ENCODE peak calls at places on chromosome 4, in eight cellular contexts. N, A, M, L, F, K, I and U are unnamed samples.

GRCh38 chr4:27702710-27703431 is 842.2 kb downstream of the STIM2 start:
- DNase-seq in N (peak; percentile 12), A (peak; percentile 74), M (no peak), L (peak; percentile 1), F (no peak), K (no peak), I (no peak), U (no peak)

GRCh38 chr4:39539026-39539690 is 11.9 kb upstream of the UGDH start:
- DNase-seq in N (peak; percentile 57), A (no peak), M (no peak), L (peak; percentile 50), F (no peak), K (no peak), I (no peak), U (no peak)

GRCh38 chr4:6953751-6954380 is 44.2 kb downstream of the TBC1D14 start:
- DNase-seq in N (peak; percentile 66), A (peak; percentile 96), M (peak; percentile 54), L (peak; percentile 62), F (peak; percentile 92), K (peak; percentile 82), I (peak; percentile 81), U (peak; percentile 25)

GRCh38 chr4:4320528-4320927 is 30.5 kb downstream of the ZBTB49 start:
- DNase-seq in N (no peak), A (no peak), M (no peak), L (no peak), F (no peak), K (no peak), I (no peak), U (no peak)

GRCh38 chr4:110630621-110631402 is 7.9 kb upstream of the PITX2 start:
- DNase-seq in N (no peak), A (peak; percentile 83), M (no peak), L (no peak), F (no peak), K (no peak), I (no peak), U (no peak)

GRCh38 chr4:126701756-126702155 is 931.0 kb upstream of the INTU start:
- DNase-seq in N (peak; percentile 49), A (no peak), M (no peak), L (peak; percentile 81), F (no peak), K (peak; percentile 41), I (peak; percentile 41), U (no peak)

GRCh38 chr4:57499786-57500185 is 389.6 kb upstream of the IGFBP7 start:
- DNase-seq in N (no peak), A (no peak), M (no peak), L (no peak), F (no peak), K (no peak), I (no peak), U (no peak)

GRCh38 chr4:74942251-74942917 is 9.5 kb downstream of the PARM1 start:
- DNase-seq in N (no peak), A (no peak), M (no peak), L (no peak), F (no peak), K (no peak), I (no peak), U (no peak)

GRCh38 chr4:171538601-171539100 is 274.6 kb upstream of the GALNTL6 start:
- DNase-seq in N (no peak), A (no peak), M (no peak), L (no peak), F (no peak), K (no peak), I (no peak), U (no peak)

GRCh38 chr4:2723751-2724150 is 32.4 kb downstream of the TNIP2 start:
- DNase-seq in N (no peak), A (no peak), M (no peak), L (no peak), F (no peak), K (no peak), I (no peak), U (no peak)

GRCh38 chr4:148203056-148203898 is 238.9 kb downstream of the NR3C2 start:
- DNase-seq in N (no peak), A (no peak), M (peak; percentile 59), L (no peak), F (no peak), K (peak; percentile 56), I (no peak), U (no peak)

GRCh38 chr4:44447563-44448504 is 775 bp downstream of the KCTD8 start:
- DNase-seq in N (peak; percentile 10), A (peak; percentile 87), M (peak; percentile 43), L (no peak), F (peak; percentile 45), K (peak; percentile 10), I (peak; percentile 69), U (no peak)

GRCh38 chr4:3363411-3364141 is 70.8 kb downstream of the RGS12 start:
- DNase-seq in N (no peak), A (no peak), M (no peak), L (no peak), F (no peak), K (no peak), I (no peak), U (no peak)

DNA sequence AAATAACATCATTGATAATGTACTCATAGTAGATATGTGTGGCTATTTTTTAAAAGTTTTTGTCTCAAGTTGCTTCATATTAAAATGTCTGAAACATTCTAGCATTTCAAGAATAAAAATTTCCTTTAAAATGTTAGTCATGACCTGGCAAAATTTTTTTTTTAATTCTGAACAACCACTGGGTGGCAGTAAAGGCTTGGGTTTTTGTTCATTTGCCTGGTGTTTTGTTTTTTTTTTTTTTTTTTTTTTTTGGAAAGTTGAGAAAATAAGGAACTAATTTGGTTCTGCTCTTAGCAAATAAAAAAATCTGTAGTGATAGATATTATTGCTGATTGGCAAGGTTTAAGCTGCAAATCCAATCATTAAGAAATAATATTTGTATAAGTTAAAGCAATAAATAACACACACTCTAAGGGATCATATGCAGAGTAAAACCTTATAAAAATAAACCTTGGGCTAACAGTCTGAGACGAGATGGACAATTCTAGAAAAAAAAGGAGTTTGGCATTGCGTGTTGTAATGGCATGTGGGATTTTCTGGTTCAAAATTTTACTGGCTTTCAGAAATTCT is 81.4 kb downstream of the CEP44 start:
- DNase-seq in N (peak; percentile 61), A (no peak), M (no peak), L (peak; percentile 38), F (peak; percentile 23), K (peak; percentile 14), I (no peak), U (no peak)
- H3K4me1 ChIP-seq in N (no peaks in the 10 kb centered on the region), A (peaks cover 4% of the 10 kb centered on the region), M (no peaks in the 10 kb centered on the region), L (no peaks in the 10 kb centered on the region), F (no peaks in the 10 kb centered on the region), K (no peaks in the 10 kb centered on the region), I (no peaks in the 10 kb centered on the region), U (no peaks in the 10 kb centered on the region)

GRCh38 chr4:46931981-46932380 is 22.9 kb upstream of the COX7B2 start:
- DNase-seq in N (peak; percentile 76), A (peak; percentile 81), M (no peak), L (peak; percentile 70), F (no peak), K (peak; percentile 32), I (no peak), U (no peak)
- TF ChIP-seq CTCF in N (peak; percentile 83), A (peak; percentile 90), M (peak; percentile 28), L (peak; percentile 81), F (no peak), K (peak; percentile 62), I (no peak), U (peak; percentile 33)

GRCh38 chr4:174286870-174287269 is 3.2 kb downstream of the CEP44 start:
- DNase-seq in N (no peak), A (no peak), M (no peak), L (no peak), F (no peak), K (no peak), I (no peak), U (no peak)

GRCh38 chr4:174282836-174283506 is 496 bp downstream of the FBXO8 start:
- DNase-seq in N (peak; percentile 96), A (peak; percentile 91), M (peak; percentile 89), L (peak; percentile 94), F (peak; percentile 90), K (peak; percentile 88), I (peak; percentile 83), U (peak; percentile 58)

GRCh38 chr4:174283507-174284180 is at the start of the genes CEP44 and FBXO8:
- DNase-seq in N (peak; percentile 91), A (peak; percentile 91), M (peak; percentile 80), L (peak; percentile 78), F (peak; percentile 76), K (peak; percentile 68), I (peak; percentile 86), U (peak; percentile 27)

GRCh38 chr4:174281182-174281737 is 2.2 kb downstream of the FBXO8 start:
- DNase-seq in N (no peak), A (no peak), M (no peak), L (no peak), F (no peak), K (no peak), I (no peak), U (no peak)

DNA sequence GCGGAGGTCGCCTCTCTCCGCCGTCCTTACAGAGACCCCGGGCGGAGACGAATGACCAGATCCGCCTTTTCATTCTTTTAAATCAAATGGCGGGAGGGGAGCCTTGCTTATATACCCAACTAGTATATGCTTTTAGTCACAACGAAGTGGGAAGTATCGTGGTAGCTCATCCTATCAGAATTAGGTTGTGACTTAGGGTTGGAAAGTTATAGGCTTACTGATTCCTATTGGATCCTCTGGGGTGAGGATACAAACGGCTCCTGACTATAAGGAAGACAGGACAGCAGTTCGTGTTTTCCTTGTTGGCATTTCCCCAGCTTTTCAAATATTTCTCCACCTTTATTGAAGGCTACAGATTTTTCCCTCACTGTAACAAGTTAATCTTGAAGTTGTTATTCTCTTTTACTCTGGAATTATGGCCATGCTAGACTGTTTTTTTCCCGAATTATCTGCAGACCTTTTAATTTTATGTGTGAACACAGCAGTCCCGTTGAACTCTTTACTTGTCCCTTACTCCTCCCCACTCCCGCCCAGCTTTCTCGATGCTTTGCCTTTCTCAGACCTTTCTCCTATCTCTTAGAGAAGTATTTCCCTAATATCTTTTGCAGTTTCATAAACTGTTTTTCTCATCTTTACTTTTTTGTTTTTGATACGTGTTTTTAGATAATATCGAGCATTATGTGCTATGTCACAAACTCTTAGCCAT is 623 bp downstream of the CEP44 start:
- DNase-seq in N (peak; percentile 69), A (no peak), M (no peak), L (peak; percentile 71), F (no peak), K (no peak), I (no peak), U (no peak)
- H3K4me1 ChIP-seq in N (no peaks in the 10 kb centered on the region), A (no peaks in the 10 kb centered on the region), M (no peaks in the 10 kb centered on the region), L (no peaks in the 10 kb centered on the region), F (peaks cover 39% of the 10 kb centered on the region), K (peaks cover 39% of the 10 kb centered on the region), I (peaks cover 43% of the 10 kb centered on the region), U (peaks cover 8% of the 10 kb centered on the region)

GRCh38 chr4:22463179-22463578 is 52.7 kb downstream of the ADGRA3 start:
- DNase-seq in N (no peak), A (peak; percentile 54), M (no peak), L (no peak), F (no peak), K (no peak), I (no peak), U (no peak)

GRCh38 chr4:22460266-22460665 is 55.6 kb downstream of the ADGRA3 start:
- DNase-seq in N (no peak), A (no peak), M (no peak), L (no peak), F (no peak), K (no peak), I (no peak), U (no peak)

GRCh38 chr4:22465349-22465748 is 50.5 kb downstream of the ADGRA3 start:
- DNase-seq in N (no peak), A (no peak), M (no peak), L (no peak), F (no peak), K (no peak), I (no peak), U (no peak)

GRCh38 chr4:22465996-22466395 is 49.9 kb downstream of the ADGRA3 start:
- DNase-seq in N (no peak), A (no peak), M (no peak), L (no peak), F (no peak), K (no peak), I (no peak), U (no peak)

GRCh38 chr4:22462693-22463092 is 53.2 kb downstream of the ADGRA3 start:
- DNase-seq in N (no peak), A (peak; percentile 71), M (no peak), L (no peak), F (no peak), K (no peak), I (no peak), U (no peak)
- TF ChIP-seq CTCF in N (no peak), A (no peak), M (no peak), L (no peak), F (no peak), K (no peak), I (no peak), U (no peak)